ENCODE peak calls at places on chromosomes 3 and 15, in seven cellular contexts. K is GM23338; Q is CD8-positive, alpha-beta T cell; L is aorta; H is CD4-positive, alpha-beta memory T cell; S is naive thymus-derived CD4-positive, alpha-beta T cell; M is neural progenitor cell. C is an unnamed sample. For H3K36me3, the result is how much of the 10 kb centered on the place peaks cover.

GRCh38 chr15:38073278-38073930 is 139.0 kb downstream of the TMCO5A start:
- DNase-seq in K (peak), Q (no peak), L (peak), H (no peak), S (no peak), M (peak), C (peak)

GRCh38 chr3:120438971-120439370 is 11.8 kb downstream of the FSTL1 start:
- DNase-seq in K (no peak), Q (no peak), L (peak), H (no peak), S (no peak), M (peak), C (no peak)

GRCh38 chr3:154464440-154465148 is 34.6 kb upstream of the GPR149 start:
- DNase-seq in K (no peak), Q (no peak), L (no peak), H (no peak), S (no peak), M (no peak), C (no peak)

GRCh38 chr3:118818386-118818785 is 216.3 kb downstream of the IGSF11 start:
- DNase-seq in K (no peak), Q (no peak), L (no peak), H (no peak), S (no peak), M (no peak), C (no peak)

GRCh38 chr3:117898722-117899121 is 1135.9 kb downstream of the IGSF11 start:
- DNase-seq in K (peak), Q (no peak), L (no peak), H (no peak), S (no peak), M (peak), C (no peak)

GRCh38 chr15:72196409-72197044 is 1.1 kb downstream of the GRAMD2A start:
- DNase-seq in K (no peak), Q (no peak), L (no peak), H (no peak), S (no peak), M (no peak), C (no peak)

GRCh38 chr15:82986442-82986780 is 401 bp downstream of the RAMAC start:
- DNase-seq in K (no peak), Q (no peak), L (no peak), H (no peak), S (no peak), M (no peak), C (no peak)

GRCh38 chr3:27127195-27127594 is 242.0 kb downstream of the NEK10 start:
- DNase-seq in K (no peak), Q (no peak), L (no peak), H (no peak), S (no peak), M (no peak), C (no peak)

GRCh38 chr3:148873928-148874326 is 8.8 kb downstream of the CPA3 start:
- DNase-seq in K (no peak), Q (no peak), L (no peak), H (no peak), S (no peak), M (no peak), C (no peak)

GRCh38 chr15:89206908-89207331 is 14.5 kb downstream of the RLBP1 start:
- DNase-seq in K (peak), Q (peak), L (peak), H (peak), S (peak), M (peak), C (peak)

GRCh38 chr3:42683875-42684593 is 1.3 kb upstream of the KLHL40 start:
- DNase-seq in K (peak), Q (no peak), L (peak), H (no peak), S (no peak), M (no peak), C (peak)

GRCh38 chr15:25679964-25680658 is 183.0 kb downstream of the ATP10A start:
- DNase-seq in K (no peak), Q (no peak), L (no peak), H (no peak), S (no peak), M (no peak), C (no peak)

GRCh38 chr3:115251509-115251908 is 104.4 kb upstream of the ZBTB20 start:
- DNase-seq in K (no peak), Q (no peak), L (no peak), H (no peak), S (no peak), M (no peak), C (no peak)

GRCh38 chr3:72614394-72615074 is 233.7 kb downstream of the SHQ1 start:
- DNase-seq in K (no peak), Q (no peak), L (no peak), H (no peak), S (no peak), M (no peak), C (peak)

GRCh38 chr15:35545825-35546580 is at the start of gene DPH6:
- DNase-seq in K (peak), Q (peak), L (peak), H (peak), S (peak), M (peak), C (peak)

GRCh38 chr3:38089163-38089562 is 47.8 kb downstream of the ACAA1 start:
- DNase-seq in K (no peak), Q (no peak), L (no peak), H (no peak), S (no peak), M (no peak), C (peak)

GRCh38 chr3:144912968-144913367 is 941.3 kb downstream of the DIPK2A start:
- DNase-seq in K (no peak), Q (no peak), L (no peak), H (no peak), S (no peak), M (no peak), C (no peak)

GRCh38 chr15:55587321-55588069 is 650 bp downstream of the PYGO1 start:
- DNase-seq in K (peak), Q (no peak), L (no peak), H (peak), S (no peak), M (peak), C (peak)

GRCh38 chr15:66946578-66947164 is 118.7 kb upstream of the SMAD3 start:
- DNase-seq in K (peak), Q (peak), L (peak), H (peak), S (peak), M (peak), C (peak)

DNA sequence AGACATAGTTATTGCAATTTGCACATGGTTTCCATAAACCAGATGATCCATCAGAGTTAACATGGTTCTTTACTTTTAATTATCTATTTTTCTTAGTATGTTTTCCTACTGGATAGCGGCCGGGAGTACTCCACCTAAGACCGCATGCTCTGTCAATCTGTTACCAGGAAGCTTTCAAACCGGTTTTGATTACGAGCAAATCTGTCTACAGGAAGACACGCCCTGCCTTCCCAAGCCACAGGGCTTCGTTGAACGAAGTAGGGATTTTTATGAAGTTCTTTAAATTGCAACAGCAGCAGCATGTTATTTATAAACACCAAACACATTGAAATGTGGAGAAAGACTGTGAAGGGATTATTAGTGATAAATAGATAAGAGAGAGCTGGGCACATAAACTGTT is 283.3 kb upstream of the ROBO2 start:
- DNase-seq in K (no peak), Q (no peak), L (no peak), H (no peak), S (no peak), M (no peak), C (no peak)
- H3K27ac ChIP-seq in K (no peak), Q (no peak), L (no peak), H (no peak), S (no peak), M (no peak), C (no peak)

GRCh38 chr3:128260275-128260674 is 107.0 kb downstream of the EEFSEC start:
- DNase-seq in K (no peak), Q (no peak), L (no peak), H (no peak), S (no peak), M (no peak), C (no peak)
- H3K36me3 ChIP-seq in K (under half), Q (under half), L (under half), H (under half), S (under half), M (under half), C (under half)

GRCh38 chr3:78161736-78162135 is 1121.8 kb downstream of the ROBO2 start:
- DNase-seq in K (no peak), Q (no peak), L (no peak), H (no peak), S (no peak), M (no peak), C (no peak)
- H3K27ac ChIP-seq in K (no peak), Q (no peak), L (no peak), H (no peak), S (no peak), M (no peak), C (no peak)

DNA sequence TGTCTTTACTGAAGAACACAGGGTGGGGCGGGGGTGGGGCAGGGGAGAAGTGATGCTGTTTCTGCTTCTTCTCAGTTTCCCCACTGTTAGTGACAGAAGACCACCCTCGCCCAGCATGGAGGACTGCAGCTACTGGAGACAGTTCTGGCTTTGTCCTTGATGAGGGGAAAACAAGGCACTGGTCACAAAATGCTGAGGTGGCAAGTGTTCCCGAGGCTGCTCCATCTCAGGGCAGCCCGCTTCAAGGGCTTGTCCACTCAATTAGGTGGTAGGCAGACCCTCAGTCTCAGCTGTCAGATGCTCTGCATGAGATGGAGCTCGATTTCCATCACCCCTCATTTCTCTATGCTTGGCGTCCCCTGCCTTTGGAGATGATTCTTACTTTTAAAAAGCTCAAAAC is 33.8 kb upstream of the RYK start:
- DNase-seq in K (no peak), Q (no peak), L (no peak), H (no peak), S (no peak), M (no peak), C (no peak)
- H3K36me3 ChIP-seq in K (under half), Q (under half), L (under half), H (under half), S (under half), M (under half), C (under half)

DNA sequence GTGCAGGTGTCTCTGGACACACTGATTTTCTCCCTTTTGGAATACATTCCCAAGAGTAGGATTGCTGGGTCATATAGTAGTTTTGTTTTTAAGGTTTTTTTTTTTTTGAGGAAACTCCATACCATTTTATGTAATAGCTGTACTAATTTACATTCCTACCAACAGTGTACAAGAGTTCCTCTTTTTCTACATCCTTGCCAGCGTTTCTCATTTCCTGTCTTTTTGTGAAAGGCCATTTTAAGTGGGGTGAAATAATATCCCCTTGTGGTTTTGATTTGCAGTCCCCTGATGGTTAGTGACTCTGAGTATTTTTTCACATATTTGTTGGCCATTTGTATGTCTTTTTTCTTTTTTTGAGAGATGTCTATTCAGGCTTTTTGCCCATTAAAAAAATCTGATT is 1205.5 kb downstream of the ROBO1 start:
- DNase-seq in K (no peak), Q (no peak), L (no peak), H (no peak), S (no peak), M (no peak), C (no peak)
- H3K27ac ChIP-seq in K (no peak), Q (no peak), L (no peak), H (no peak), S (no peak), M (no peak), C (no peak)

GRCh38 chr15:65903296-65904073 is 34.2 kb downstream of the RAB11A start:
- DNase-seq in K (no peak), Q (no peak), L (no peak), H (no peak), S (no peak), M (no peak), C (peak)
- H3K36me3 ChIP-seq in K (under half), Q (under half), L (under half), H (under half), S (under half), M (under half), C (under half)

GRCh38 chr3:53253707-53254106 is 2.1 kb downstream of the TKT start:
- DNase-seq in K (no peak), Q (no peak), L (no peak), H (no peak), S (no peak), M (no peak), C (no peak)

GRCh38 chr3:53250881-53251605 is 4.8 kb downstream of the TKT start:
- DNase-seq in K (no peak), Q (no peak), L (no peak), H (no peak), S (no peak), M (no peak), C (no peak)

GRCh38 chr3:53247619-53248018 is 8.2 kb downstream of the TKT start:
- DNase-seq in K (no peak), Q (no peak), L (no peak), H (no peak), S (no peak), M (no peak), C (no peak)

GRCh38 chr3:53252105-53252946 is 3.5 kb downstream of the TKT start:
- DNase-seq in K (peak), Q (no peak), L (no peak), H (no peak), S (no peak), M (no peak), C (no peak)

GRCh38 chr3:53250453-53250852 is 5.4 kb downstream of the TKT start:
- DNase-seq in K (no peak), Q (no peak), L (no peak), H (no peak), S (no peak), M (no peak), C (no peak)
- H3K27ac ChIP-seq in K (peak), Q (no peak), L (no peak), H (no peak), S (no peak), M (no peak), C (no peak)

DNA sequence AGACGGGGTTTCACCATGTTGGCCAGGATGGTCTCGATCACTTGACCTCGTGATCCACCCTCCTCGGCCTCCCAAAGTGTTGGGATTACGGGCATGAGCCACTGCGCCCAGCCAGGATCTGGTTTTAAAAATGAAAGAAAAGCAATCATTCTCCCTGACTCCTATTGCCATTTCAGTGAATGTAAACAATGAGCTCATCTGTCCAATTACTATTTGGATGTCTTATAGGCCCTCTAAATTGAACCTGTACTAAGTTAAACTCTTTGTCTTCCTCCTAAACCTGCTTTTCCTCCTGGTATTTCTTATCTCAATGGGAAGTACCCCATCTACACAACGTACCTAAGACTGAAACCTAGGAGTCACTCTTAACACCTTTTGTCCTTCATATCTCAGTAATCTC is 23.7 kb downstream of the PCYT1A start:
- DNase-seq in K (no peak), Q (no peak), L (no peak), H (no peak), S (no peak), M (no peak), C (no peak)
- H3K36me3 ChIP-seq in K (under half), Q (under half), L (under half), H (under half), S (under half), M (under half), C (under half)

GRCh38 chr15:60584355-60585023 is 105.5 kb upstream of the ICE2 start:
- DNase-seq in K (no peak), Q (no peak), L (no peak), H (peak), S (peak), M (no peak), C (no peak)

GRCh38 chr15:60585743-60586708 is 107.1 kb upstream of the ICE2 start:
- DNase-seq in K (peak), Q (no peak), L (no peak), H (peak), S (peak), M (peak), C (peak)

GRCh38 chr15:60583194-60583593 is 104.3 kb upstream of the ICE2 start:
- DNase-seq in K (no peak), Q (no peak), L (no peak), H (no peak), S (no peak), M (no peak), C (no peak)

GRCh38 chr15:60582370-60583036 is 103.6 kb upstream of the ICE2 start:
- DNase-seq in K (no peak), Q (no peak), L (no peak), H (peak), S (no peak), M (no peak), C (peak)

DNA sequence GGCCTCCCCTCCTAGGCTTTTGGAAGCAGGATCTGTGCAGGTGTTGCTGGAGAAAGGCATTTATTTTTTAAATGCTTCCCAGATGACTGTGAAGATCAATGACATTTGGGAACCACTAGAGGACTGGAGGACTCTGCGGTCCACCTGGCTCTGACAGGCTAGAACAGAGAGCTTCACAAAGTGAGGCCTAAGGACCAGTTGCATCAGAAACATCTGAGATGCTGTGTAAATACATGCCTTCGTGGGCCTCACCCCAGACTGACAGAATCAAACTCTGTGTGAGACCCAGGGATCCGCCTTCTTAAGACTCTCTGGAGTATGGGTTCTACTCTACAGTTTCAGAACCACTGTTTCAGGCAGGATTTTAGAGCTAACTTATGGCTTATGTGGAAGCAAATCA is 105.0 kb upstream of the ICE2 start:
- DNase-seq in K (peak), Q (no peak), L (no peak), H (no peak), S (no peak), M (no peak), C (no peak)
- H3K27ac ChIP-seq in K (no peak), Q (peak), L (no peak), H (peak), S (peak), M (no peak), C (no peak)

GRCh38 chr3:101387351-101387750 is 67.0 kb upstream of the IMPG2 start:
- DNase-seq in K (no peak), Q (no peak), L (no peak), H (no peak), S (no peak), M (no peak), C (no peak)

GRCh38 chr3:101388706-101389105 is 68.3 kb upstream of the IMPG2 start:
- DNase-seq in K (no peak), Q (no peak), L (no peak), H (no peak), S (no peak), M (no peak), C (no peak)

DNA sequence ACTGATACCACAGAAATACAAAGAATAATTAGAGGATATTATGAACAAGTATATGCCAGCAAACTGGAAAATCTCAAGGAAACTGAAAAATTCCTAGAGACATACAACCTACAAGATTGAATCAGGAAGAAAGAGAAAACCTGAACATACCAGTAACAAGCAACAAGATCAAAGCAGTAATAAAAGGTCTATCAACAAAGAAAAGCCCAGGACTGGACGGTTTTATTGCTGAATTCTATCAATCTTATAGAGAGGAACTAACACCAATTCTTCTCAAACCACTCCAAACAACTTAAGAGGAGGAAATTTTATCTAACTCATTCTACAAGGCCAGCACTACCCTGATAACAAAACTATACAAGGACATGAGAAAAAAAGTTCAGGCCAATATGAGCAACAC is 71.0 kb upstream of the IMPG2 start:
- DNase-seq in K (no peak), Q (no peak), L (no peak), H (no peak), S (no peak), M (no peak), C (no peak)
- H3K36me3 ChIP-seq in K (under half), Q (under half), L (under half), H (under half), S (under half), M (under half), C (under half)